ENCODE peak calls at places on chromosomes 2 and 18, in eight cellular contexts. M, A, G, L, V, T, U and Q are unnamed samples.

GRCh38 chr2:33291278-33292013 is 185.0 kb upstream of the RASGRP3 start:
- DNase-seq in G (no peak), L (no peak), M (no peak), U (peak; percentile 73), A (peak; percentile 90), T (no peak), V (no peak), Q (peak; percentile 14)

GRCh38 chr18:62590799-62591640 is 68.2 kb downstream of the ZCCHC2 start:
- DNase-seq in A (no peak), V (no peak), M (no peak), G (no peak), L (no peak), U (no peak), T (no peak), Q (no peak)

GRCh38 chr2:165957030-165957675 is 3.6 kb upstream of the TTC21B start:
- DNase-seq in G (no peak), A (no peak), T (no peak), M (no peak), V (no peak), U (no peak), L (no peak), Q (no peak)

GRCh38 chr2:223247136-223247535 is 195.1 kb downstream of the KCNE4 start:
- DNase-seq in M (no peak), T (no peak), G (no peak), A (peak; percentile 60), V (no peak), U (peak; percentile 64), L (no peak), Q (no peak)

GRCh38 chr2:68849579-68850030 is 21.6 kb downstream of the BMP10 start:
- DNase-seq in G (no peak), L (no peak), M (no peak), V (no peak), T (no peak), U (no peak), A (peak; percentile 41), Q (no peak)

GRCh38 chr2:7725132-7725849 is 808.1 kb downstream of the RNF144A start:
- DNase-seq in V (peak; percentile 68), U (peak; percentile 7), L (no peak), A (no peak), G (no peak), T (peak; percentile 30), M (no peak), Q (no peak)

GRCh38 chr2:153770359-153770991 is 101.2 kb upstream of the GALNT13 start:
- DNase-seq in M (no peak), G (peak; percentile 35), L (no peak), T (peak; percentile 29), V (no peak), A (peak; percentile 13), U (peak; percentile 7), Q (no peak)

GRCh38 chr2:218260742-218261423 is at the start of gene GPBAR1:
- DNase-seq in U (peak; percentile 14), A (no peak), V (no peak), T (no peak), L (no peak), G (no peak), M (no peak), Q (no peak)

GRCh38 chr2:189698020-189698887 is 23.8 kb downstream of the ANKAR start:
- DNase-seq in G (no peak), A (peak; percentile 47), T (peak; percentile 86), L (no peak), U (peak; percentile 77), V (peak; percentile 73), M (no peak), Q (peak; percentile 40)